ENCODE peak calls at places on chromosomes 11 and 22, in eight cellular contexts. One of them, this sample, is unnamed.

GRCh38 chr11:117618956-117619355 is 178.1 kb downstream of the DSCAML1 start:
- DNase-seq in C1 segment of cervical spinal cord: no peak
- DNase-seq in activated CD8-positive, alpha-beta memory T cell treated with anti-CD3 and anti-CD28 coated beads for 4 hours: no peak
- DNase-seq in GM04503: no peak
- DNase-seq in HEK293T: peak; percentile 22
- DNase-seq in fibroblast of villous mesenchyme: no peak
- DNase-seq in KBM-7: no peak
- DNase-seq in Daoy: no peak
- DNase-seq in this sample: no peak

GRCh38 chr11:122807731-122808485 is 30.4 kb upstream of the CRTAM start:
- DNase-seq in HEK293T: no peak
- DNase-seq in activated CD8-positive, alpha-beta memory T cell treated with anti-CD3 and anti-CD28 coated beads for 4 hours: no peak
- DNase-seq in fibroblast of villous mesenchyme: peak; percentile 55
- DNase-seq in Daoy: no peak
- DNase-seq in KBM-7: no peak
- DNase-seq in C1 segment of cervical spinal cord: no peak
- DNase-seq in GM04503: no peak
- DNase-seq in this sample: no peak

GRCh38 chr11:121292503-121293275 is at the start of gene SC5D:
- DNase-seq in Daoy: peak; percentile 96
- DNase-seq in C1 segment of cervical spinal cord: peak; percentile 87
- DNase-seq in GM04503: peak; percentile 53
- DNase-seq in activated CD8-positive, alpha-beta memory T cell treated with anti-CD3 and anti-CD28 coated beads for 4 hours: peak; percentile 87
- DNase-seq in KBM-7: peak; percentile 89
- DNase-seq in fibroblast of villous mesenchyme: peak; percentile 94
- DNase-seq in HEK293T: peak; percentile 95
- DNase-seq in this sample: peak; percentile 85

GRCh38 chr22:27438271-27438980 is 363.1 kb downstream of the MN1 start:
- DNase-seq in KBM-7: no peak
- DNase-seq in HEK293T: no peak
- DNase-seq in C1 segment of cervical spinal cord: no peak
- DNase-seq in activated CD8-positive, alpha-beta memory T cell treated with anti-CD3 and anti-CD28 coated beads for 4 hours: no peak
- DNase-seq in GM04503: no peak
- DNase-seq in Daoy: no peak
- DNase-seq in fibroblast of villous mesenchyme: no peak
- DNase-seq in this sample: no peak

GRCh38 chr11:111698852-111699559 is 67.2 kb downstream of the PPP2R1B start:
- DNase-seq in C1 segment of cervical spinal cord: no peak
- DNase-seq in activated CD8-positive, alpha-beta memory T cell treated with anti-CD3 and anti-CD28 coated beads for 4 hours: no peak
- DNase-seq in Daoy: no peak
- DNase-seq in GM04503: no peak
- DNase-seq in KBM-7: no peak
- DNase-seq in HEK293T: no peak
- DNase-seq in fibroblast of villous mesenchyme: no peak
- DNase-seq in this sample: no peak

GRCh38 chr11:64250875-64251721 is at the start of gene PLCB3:
- DNase-seq in C1 segment of cervical spinal cord: no peak
- DNase-seq in HEK293T: peak; percentile 83
- DNase-seq in KBM-7: peak; percentile 51
- DNase-seq in activated CD8-positive, alpha-beta memory T cell treated with anti-CD3 and anti-CD28 coated beads for 4 hours: no peak
- DNase-seq in GM04503: no peak
- DNase-seq in fibroblast of villous mesenchyme: peak; percentile 53
- DNase-seq in Daoy: peak; percentile 53
- DNase-seq in this sample: no peak

GRCh38 chr11:134476435-134477021 is 64.5 kb upstream of the B3GAT1 start:
- DNase-seq in HEK293T: peak; percentile 33
- DNase-seq in KBM-7: peak; percentile 18
- DNase-seq in Daoy: peak; percentile 28
- DNase-seq in GM04503: no peak
- DNase-seq in C1 segment of cervical spinal cord: no peak
- DNase-seq in activated CD8-positive, alpha-beta memory T cell treated with anti-CD3 and anti-CD28 coated beads for 4 hours: no peak
- DNase-seq in fibroblast of villous mesenchyme: no peak
- DNase-seq in this sample: no peak

GRCh38 chr11:35009191-35009940 is 92.9 kb downstream of the PDHX start:
- DNase-seq in Daoy: peak; percentile 83
- DNase-seq in KBM-7: no peak
- DNase-seq in GM04503: peak; percentile 67
- DNase-seq in fibroblast of villous mesenchyme: peak; percentile 79
- DNase-seq in C1 segment of cervical spinal cord: no peak
- DNase-seq in HEK293T: peak; percentile 14
- DNase-seq in activated CD8-positive, alpha-beta memory T cell treated with anti-CD3 and anti-CD28 coated beads for 4 hours: no peak
- DNase-seq in this sample: no peak

GRCh38 chr11:67120881-67121710 is 2.0 kb downstream of the KDM2A start:
- DNase-seq in Daoy: peak; percentile 31
- DNase-seq in KBM-7: peak; percentile 76
- DNase-seq in fibroblast of villous mesenchyme: peak; percentile 66
- DNase-seq in HEK293T: no peak
- DNase-seq in GM04503: no peak
- DNase-seq in C1 segment of cervical spinal cord: no peak
- DNase-seq in activated CD8-positive, alpha-beta memory T cell treated with anti-CD3 and anti-CD28 coated beads for 4 hours: no peak
- DNase-seq in this sample: no peak

GRCh38 chr22:17205432-17205831 is 13.8 kb downstream of the ADA2 start:
- DNase-seq in Daoy: no peak
- DNase-seq in fibroblast of villous mesenchyme: no peak
- DNase-seq in C1 segment of cervical spinal cord: no peak
- DNase-seq in HEK293T: no peak
- DNase-seq in KBM-7: peak; percentile 26
- DNase-seq in activated CD8-positive, alpha-beta memory T cell treated with anti-CD3 and anti-CD28 coated beads for 4 hours: no peak
- DNase-seq in GM04503: no peak
- DNase-seq in this sample: no peak

GRCh38 chr11:8870461-8871282 is 40.3 kb upstream of the AKIP1 start:
- DNase-seq in activated CD8-positive, alpha-beta memory T cell treated with anti-CD3 and anti-CD28 coated beads for 4 hours: no peak
- DNase-seq in C1 segment of cervical spinal cord: peak; percentile 16
- DNase-seq in fibroblast of villous mesenchyme: peak; percentile 75
- DNase-seq in Daoy: peak; percentile 73
- DNase-seq in GM04503: no peak
- DNase-seq in KBM-7: peak; percentile 58
- DNase-seq in HEK293T: peak; percentile 71
- DNase-seq in this sample: no peak

GRCh38 chr11:64947202-64947814 is 11.6 kb upstream of the GPHA2 start:
- DNase-seq in Daoy: no peak
- DNase-seq in C1 segment of cervical spinal cord: no peak
- DNase-seq in activated CD8-positive, alpha-beta memory T cell treated with anti-CD3 and anti-CD28 coated beads for 4 hours: no peak
- DNase-seq in fibroblast of villous mesenchyme: peak; percentile 16
- DNase-seq in HEK293T: no peak
- DNase-seq in KBM-7: no peak
- DNase-seq in GM04503: no peak
- DNase-seq in this sample: no peak

GRCh38 chr11:45859661-45860140 is 12.4 kb downstream of the CRY2 start:
- DNase-seq in Daoy: peak; percentile 89
- DNase-seq in KBM-7: no peak
- DNase-seq in HEK293T: no peak
- DNase-seq in GM04503: peak; percentile 98
- DNase-seq in fibroblast of villous mesenchyme: peak; percentile 99
- DNase-seq in activated CD8-positive, alpha-beta memory T cell treated with anti-CD3 and anti-CD28 coated beads for 4 hours: no peak
- DNase-seq in C1 segment of cervical spinal cord: peak; percentile 44
- DNase-seq in this sample: no peak

GRCh38 chr11:61489833-61490585 is 18.5 kb upstream of the LRRC10B start:
- DNase-seq in KBM-7: no peak
- DNase-seq in fibroblast of villous mesenchyme: no peak
- DNase-seq in HEK293T: no peak
- DNase-seq in GM04503: no peak
- DNase-seq in Daoy: no peak
- DNase-seq in activated CD8-positive, alpha-beta memory T cell treated with anti-CD3 and anti-CD28 coated beads for 4 hours: no peak
- DNase-seq in C1 segment of cervical spinal cord: no peak
- DNase-seq in this sample: no peak

GRCh38 chr11:113311536-113311935 is 2.8 kb upstream of the TTC12 start:
- DNase-seq in HEK293T: no peak
- DNase-seq in Daoy: no peak
- DNase-seq in KBM-7: no peak
- DNase-seq in fibroblast of villous mesenchyme: no peak
- DNase-seq in GM04503: no peak
- DNase-seq in activated CD8-positive, alpha-beta memory T cell treated with anti-CD3 and anti-CD28 coated beads for 4 hours: no peak
- DNase-seq in C1 segment of cervical spinal cord: no peak
- DNase-seq in this sample: no peak

GRCh38 chr11:59866397-59866796 is at the start of gene TCN1:
- DNase-seq in KBM-7: peak; percentile 63
- DNase-seq in C1 segment of cervical spinal cord: no peak
- DNase-seq in GM04503: no peak
- DNase-seq in activated CD8-positive, alpha-beta memory T cell treated with anti-CD3 and anti-CD28 coated beads for 4 hours: no peak
- DNase-seq in fibroblast of villous mesenchyme: no peak
- DNase-seq in Daoy: no peak
- DNase-seq in HEK293T: no peak
- DNase-seq in this sample: no peak

GRCh38 chr11:22467741-22468140 is 129.6 kb downstream of the SLC17A6 start:
- DNase-seq in Daoy: no peak
- DNase-seq in KBM-7: no peak
- DNase-seq in GM04503: no peak
- DNase-seq in C1 segment of cervical spinal cord: no peak
- DNase-seq in activated CD8-positive, alpha-beta memory T cell treated with anti-CD3 and anti-CD28 coated beads for 4 hours: no peak
- DNase-seq in fibroblast of villous mesenchyme: no peak
- DNase-seq in HEK293T: no peak
- DNase-seq in this sample: no peak

GRCh38 chr11:9003573-9004309 is at the start of gene NRIP3:
- DNase-seq in GM04503: no peak
- DNase-seq in Daoy: peak; percentile 82
- DNase-seq in HEK293T: peak; percentile 86
- DNase-seq in KBM-7: peak; percentile 67
- DNase-seq in C1 segment of cervical spinal cord: no peak
- DNase-seq in activated CD8-positive, alpha-beta memory T cell treated with anti-CD3 and anti-CD28 coated beads for 4 hours: peak; percentile 52
- DNase-seq in fibroblast of villous mesenchyme: peak; percentile 56
- DNase-seq in this sample: peak; percentile 46

GRCh38 chr11:84165139-84165538 is 879.0 kb upstream of the CCDC90B start:
- DNase-seq in Daoy: no peak
- DNase-seq in activated CD8-positive, alpha-beta memory T cell treated with anti-CD3 and anti-CD28 coated beads for 4 hours: no peak
- DNase-seq in GM04503: no peak
- DNase-seq in C1 segment of cervical spinal cord: no peak
- DNase-seq in KBM-7: no peak
- DNase-seq in HEK293T: no peak
- DNase-seq in fibroblast of villous mesenchyme: no peak
- DNase-seq in this sample: no peak

GRCh38 chr22:48581821-48582469 is 1245.7 kb downstream of the BRD1 start:
- DNase-seq in KBM-7: peak; percentile 8
- DNase-seq in Daoy: no peak
- DNase-seq in GM04503: no peak
- DNase-seq in C1 segment of cervical spinal cord: no peak
- DNase-seq in HEK293T: no peak
- DNase-seq in fibroblast of villous mesenchyme: no peak
- DNase-seq in activated CD8-positive, alpha-beta memory T cell treated with anti-CD3 and anti-CD28 coated beads for 4 hours: no peak
- DNase-seq in this sample: no peak

GRCh38 chr11:125886997-125887372 is 483 bp upstream of the HYLS1 start:
- DNase-seq in GM04503: no peak
- DNase-seq in fibroblast of villous mesenchyme: peak; percentile 40
- DNase-seq in Daoy: no peak
- DNase-seq in C1 segment of cervical spinal cord: no peak
- DNase-seq in HEK293T: no peak
- DNase-seq in activated CD8-positive, alpha-beta memory T cell treated with anti-CD3 and anti-CD28 coated beads for 4 hours: no peak
- DNase-seq in KBM-7: no peak
- DNase-seq in this sample: no peak

GRCh38 chr22:49627217-49628181 is 200.2 kb downstream of the BRD1 start:
- DNase-seq in C1 segment of cervical spinal cord: no peak
- DNase-seq in activated CD8-positive, alpha-beta memory T cell treated with anti-CD3 and anti-CD28 coated beads for 4 hours: no peak
- DNase-seq in Daoy: peak; percentile 34
- DNase-seq in fibroblast of villous mesenchyme: no peak
- DNase-seq in GM04503: no peak
- DNase-seq in KBM-7: no peak
- DNase-seq in HEK293T: no peak
- DNase-seq in this sample: no peak

GRCh38 chr11:76298255-76298654 is 82.7 kb downstream of the THAP12 start:
- DNase-seq in activated CD8-positive, alpha-beta memory T cell treated with anti-CD3 and anti-CD28 coated beads for 4 hours: no peak
- DNase-seq in Daoy: no peak
- DNase-seq in C1 segment of cervical spinal cord: no peak
- DNase-seq in KBM-7: no peak
- DNase-seq in HEK293T: no peak
- DNase-seq in GM04503: no peak
- DNase-seq in fibroblast of villous mesenchyme: no peak
- DNase-seq in this sample: no peak

GRCh38 chr22:41526802-41527799 is 17.2 kb downstream of the POLR3H start:
- DNase-seq in C1 segment of cervical spinal cord: peak; percentile 57
- DNase-seq in GM04503: no peak
- DNase-seq in fibroblast of villous mesenchyme: peak; percentile 39
- DNase-seq in activated CD8-positive, alpha-beta memory T cell treated with anti-CD3 and anti-CD28 coated beads for 4 hours: peak; percentile 41
- DNase-seq in KBM-7: peak; percentile 46
- DNase-seq in HEK293T: peak; percentile 67
- DNase-seq in Daoy: peak; percentile 41
- DNase-seq in this sample: no peak

GRCh38 chr11:19730373-19730772 is 17.7 kb downstream of the NAV2 start:
- DNase-seq in GM04503: no peak
- DNase-seq in fibroblast of villous mesenchyme: no peak
- DNase-seq in KBM-7: no peak
- DNase-seq in HEK293T: no peak
- DNase-seq in Daoy: no peak
- DNase-seq in C1 segment of cervical spinal cord: peak; percentile 39
- DNase-seq in activated CD8-positive, alpha-beta memory T cell treated with anti-CD3 and anti-CD28 coated beads for 4 hours: no peak
- DNase-seq in this sample: no peak

GRCh38 chr11:125069796-125070195 is 6.7 kb downstream of the SLC37A2 start:
- DNase-seq in KBM-7: peak; percentile 22
- DNase-seq in activated CD8-positive, alpha-beta memory T cell treated with anti-CD3 and anti-CD28 coated beads for 4 hours: no peak
- DNase-seq in HEK293T: no peak
- DNase-seq in C1 segment of cervical spinal cord: no peak
- DNase-seq in Daoy: peak; percentile 76
- DNase-seq in fibroblast of villous mesenchyme: peak; percentile 36
- DNase-seq in GM04503: no peak
- DNase-seq in this sample: no peak

GRCh38 chr11:112459001-112459400 is 198.3 kb upstream of the PLET1 start:
- DNase-seq in HEK293T: no peak
- DNase-seq in GM04503: no peak
- DNase-seq in activated CD8-positive, alpha-beta memory T cell treated with anti-CD3 and anti-CD28 coated beads for 4 hours: no peak
- DNase-seq in C1 segment of cervical spinal cord: no peak
- DNase-seq in fibroblast of villous mesenchyme: peak; percentile 38
- DNase-seq in Daoy: no peak
- DNase-seq in KBM-7: no peak
- DNase-seq in this sample: no peak

GRCh38 chr11:75474240-75474639 is 41.2 kb upstream of the KLHL35 start:
- DNase-seq in C1 segment of cervical spinal cord: no peak
- DNase-seq in activated CD8-positive, alpha-beta memory T cell treated with anti-CD3 and anti-CD28 coated beads for 4 hours: no peak
- DNase-seq in Daoy: no peak
- DNase-seq in HEK293T: no peak
- DNase-seq in GM04503: no peak
- DNase-seq in fibroblast of villous mesenchyme: peak; percentile 36
- DNase-seq in KBM-7: peak; percentile 64
- DNase-seq in this sample: no peak

GRCh38 chr11:120031612-120032600 is 106.0 kb downstream of the TRIM29 start:
- DNase-seq in fibroblast of villous mesenchyme: no peak
- DNase-seq in Daoy: no peak
- DNase-seq in KBM-7: no peak
- DNase-seq in activated CD8-positive, alpha-beta memory T cell treated with anti-CD3 and anti-CD28 coated beads for 4 hours: no peak
- DNase-seq in C1 segment of cervical spinal cord: peak; percentile 20
- DNase-seq in HEK293T: no peak
- DNase-seq in GM04503: no peak
- DNase-seq in this sample: no peak

GRCh38 chr22:37079158-37079557 is 27.6 kb downstream of the KCTD17 start:
- DNase-seq in GM04503: no peak
- DNase-seq in activated CD8-positive, alpha-beta memory T cell treated with anti-CD3 and anti-CD28 coated beads for 4 hours: no peak
- DNase-seq in KBM-7: no peak
- DNase-seq in HEK293T: no peak
- DNase-seq in Daoy: no peak
- DNase-seq in C1 segment of cervical spinal cord: no peak
- DNase-seq in fibroblast of villous mesenchyme: no peak
- DNase-seq in this sample: no peak

GRCh38 chr22:40951795-40952602 is 821 bp downstream of the RBX1 start:
- DNase-seq in GM04503: peak; percentile 3
- DNase-seq in activated CD8-positive, alpha-beta memory T cell treated with anti-CD3 and anti-CD28 coated beads for 4 hours: no peak
- DNase-seq in C1 segment of cervical spinal cord: no peak
- DNase-seq in Daoy: no peak
- DNase-seq in KBM-7: no peak
- DNase-seq in HEK293T: no peak
- DNase-seq in fibroblast of villous mesenchyme: no peak
- DNase-seq in this sample: no peak